ENCODE peak calls at places on chromosomes 7 and 10, in five cellular contexts. R is heart left ventricle, I is spleen, W is A549, P is transverse colon. G is an unnamed sample.

GRCh38 chr10:6269953-6270867 is 67.5 kb downstream of the PFKFB3 start:
- DNase-seq in I (peak), P (peak), W (no peak), R (no peak), G (no peak)

GRCh38 chr10:92567952-92568600 is 5.8 kb downstream of the IDE start:
- DNase-seq in W (no peak), R (no peak), P (no peak), I (no peak), G (peak)

GRCh38 chr10:126437661-126438406 is 49.6 kb upstream of the ADAM12 start:
- DNase-seq in P (no peak), I (no peak), W (no peak), R (no peak), G (no peak)

GRCh38 chr7:130087364-130087763 is 17.0 kb downstream of the KLHDC10 start:
- DNase-seq in W (no peak), I (no peak), P (no peak), R (no peak), G (no peak)

GRCh38 chr7:40793132-40793531 is 658.3 kb downstream of the SUGCT start:
- DNase-seq in I (no peak), P (no peak), W (no peak), R (no peak), G (no peak)

GRCh38 chr7:97307521-97308108 is 190.1 kb downstream of the SDHAF3 start:
- DNase-seq in P (no peak), W (no peak), I (no peak), R (no peak), G (no peak)

GRCh38 chr7:22153427-22154106 is 203.4 kb downstream of the RAPGEF5 start:
- DNase-seq in P (no peak), R (no peak), W (no peak), I (no peak), G (no peak)

GRCh38 chr10:132526676-132527075 is 10.9 kb upstream of the INPP5A start:
- DNase-seq in W (no peak), I (peak), P (peak), R (peak), G (no peak)

GRCh38 chr10:3740157-3740871 is 44.7 kb downstream of the KLF6 start:
- DNase-seq in P (no peak), W (peak), I (no peak), R (no peak), G (no peak)

GRCh38 chr7:23106491-23106800 is 861 bp downstream of the KLHL7 start:
- DNase-seq in I (no peak), W (no peak), R (no peak), P (peak), G (no peak)

GRCh38 chr10:46234431-46235060 is 52.3 kb upstream of the ANTXRL start:
- DNase-seq in P (no peak), W (no peak), I (peak), R (peak), G (no peak)

GRCh38 chr10:42781893-42782445 is 626 bp upstream of the BMS1 start:
- DNase-seq in I (peak), W (no peak), R (no peak), P (peak), G (no peak)

GRCh38 chr7:30502470-30503251 is 2.0 kb downstream of the GGCT start:
- DNase-seq in I (no peak), R (no peak), W (no peak), P (no peak), G (no peak)

GRCh38 chr10:103894454-103894853 is 23.5 kb downstream of the STN1 start:
- DNase-seq in I (no peak), W (no peak), R (peak), P (no peak), G (no peak)

GRCh38 chr7:29974286-29974685 is 15.3 kb downstream of the SCRN1 start:
- DNase-seq in W (no peak), R (no peak), I (no peak), P (no peak), G (no peak)

GRCh38 chr10:32149257-32149955 is 93.2 kb upstream of the KIF5B start:
- DNase-seq in W (no peak), R (peak), I (no peak), P (peak), G (peak)

GRCh38 chr10:127485153-127485857 is 63.8 kb upstream of the NPS start:
- DNase-seq in P (no peak), R (no peak), W (peak), I (no peak), G (peak)

GRCh38 chr10:30748152-30748845 is 118.7 kb upstream of the LYZL2 start:
- DNase-seq in W (no peak), P (no peak), R (no peak), I (no peak), G (no peak)

GRCh38 chr7:17297243-17297642 is 1.2 kb upstream of the AHR start:
- DNase-seq in R (no peak), W (no peak), I (no peak), P (no peak), G (no peak)

GRCh38 chr7:50528266-50529092 is 36.7 kb downstream of the DDC start:
- DNase-seq in P (no peak), I (no peak), R (no peak), W (no peak), G (no peak)

GRCh38 chr7:738723-739454 is 11.8 kb upstream of the PRKAR1B start:
- DNase-seq in P (no peak), I (peak), R (no peak), W (no peak), G (no peak)

GRCh38 chr10:127880557-127880956 is 12.2 kb downstream of the CLRN3 start:
- DNase-seq in R (peak), P (no peak), I (no peak), W (no peak), G (no peak)

GRCh38 chr10:7054915-7055314 is 355.9 kb downstream of the SFMBT2 start:
- DNase-seq in R (no peak), W (peak), I (no peak), P (no peak), G (peak)

GRCh38 chr10:11525503-11525902 is 85.9 kb downstream of the USP6NL start:
- DNase-seq in I (no peak), R (peak), P (peak), W (no peak), G (no peak)
- TF ChIP-seq POLR2A in I (no peak), R (no peak), P (no peak), W (no peak), G (no peak)

GRCh38 chr10:101066146-101066889 is 4.5 kb downstream of the KAZALD1 start:
- DNase-seq in P (peak), I (peak), R (peak), W (peak), G (peak)
- TF ChIP-seq POLR2A in P (peak), I (no peak), R (peak), W (peak), G (peak)

DNA sequence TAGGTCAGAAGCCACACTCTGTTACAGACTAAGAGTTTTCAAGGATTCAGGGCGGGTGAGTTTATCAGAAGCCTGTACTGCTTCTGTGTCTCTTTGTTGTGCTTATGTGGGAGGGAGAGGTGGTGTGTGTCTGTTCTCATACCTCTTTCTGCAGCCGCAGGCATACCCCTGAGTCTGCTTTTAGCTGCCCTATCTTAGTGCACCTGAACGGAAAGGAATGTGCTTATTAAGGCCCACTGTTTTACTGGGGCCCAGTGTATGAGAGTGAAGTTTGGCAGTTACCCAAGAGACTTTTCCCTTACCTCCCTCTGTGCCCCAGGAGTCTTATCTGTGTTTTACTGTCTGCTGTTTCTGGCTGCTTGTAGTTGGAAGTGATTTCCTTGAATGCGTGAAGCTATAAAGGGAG is 104.3 kb downstream of the TYW1 start:
- DNase-seq in R (no peak), W (no peak), P (peak), I (no peak), G (no peak)
- TF ChIP-seq POLR2A in R (no peak), W (no peak), P (no peak), I (no peak), G (no peak)

DNA sequence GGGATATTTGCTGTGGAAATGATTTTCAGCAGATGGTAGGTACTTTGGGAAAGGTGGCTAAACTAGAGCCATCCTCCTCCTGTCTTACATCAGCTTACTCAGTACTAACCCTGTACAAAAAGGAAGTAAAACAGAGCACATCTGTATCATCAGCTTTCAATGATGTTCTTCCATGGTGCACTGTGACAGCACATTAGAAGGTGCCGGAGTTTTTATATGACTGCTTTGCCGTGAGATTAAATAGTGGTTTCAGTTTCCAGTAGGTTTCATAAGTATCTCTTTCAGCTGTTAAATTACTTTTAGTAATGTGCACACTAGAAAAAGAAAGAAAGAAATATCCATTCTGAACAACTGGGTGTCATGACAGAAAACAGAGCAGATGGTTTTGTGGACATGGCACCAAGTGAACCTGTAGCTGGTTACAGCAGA is 86.5 kb downstream of the ARID5B start:
- DNase-seq in P (no peak), I (no peak), W (no peak), R (no peak), G (no peak)
- TF ChIP-seq POLR2A in P (no peak), I (no peak), W (no peak), R (no peak), G (no peak)

G was measured in H54.